ENCODE peak calls at places on chromosomes 11 and 22, in four cellular contexts. R, W, K and G are unnamed samples.

GRCh38 chr11:30774451-30774850 is 188.3 kb upstream of the MPPED2 start:
- DNase-seq in R (no peak), W (no peak), K (no peak), G (no peak)

GRCh38 chr11:63490551-63491239 is at the start of gene PLAAT5:
- DNase-seq in R (peak), W (peak), K (no peak), G (no peak)

GRCh38 chr11:65204646-65205601 is 23.2 kb downstream of the CAPN1 start:
- DNase-seq in R (peak), W (peak), K (peak), G (no peak)

GRCh38 chr11:116366980-116367640 is 405.7 kb downstream of the BUD13 start:
- DNase-seq in R (no peak), W (no peak), K (no peak), G (no peak)

GRCh38 chr22:37409557-37409956 is 17.7 kb downstream of the ELFN2 start:
- DNase-seq in R (no peak), W (no peak), K (peak), G (peak)

GRCh38 chr11:65014146-65014960 is at the start of gene ARL2:
- DNase-seq in R (no peak), W (peak), K (peak), G (no peak)

GRCh38 chr11:79421820-79422219 is 19.0 kb downstream of the TENM4 start:
- DNase-seq in R (no peak), W (no peak), K (no peak), G (no peak)

GRCh38 chr11:123570939-123571590 is 83.4 kb downstream of the SCN3B start:
- DNase-seq in R (no peak), W (no peak), K (no peak), G (no peak)

GRCh38 chr22:27197071-27197470 is 539.7 kb downstream of the MIAT start:
- DNase-seq in R (no peak), W (no peak), K (no peak), G (no peak)

GRCh38 chr22:38788016-38788415 is 5.9 kb downstream of the DNAL4 start:
- DNase-seq in R (peak), W (no peak), K (no peak), G (no peak)

GRCh38 chr11:62853279-62853965 is 14.0 kb upstream of the WDR74 start:
- DNase-seq in R (no peak), W (no peak), K (no peak), G (no peak)

GRCh38 chr22:41500303-41500702 is 31.4 kb downstream of the ACO2 start:
- DNase-seq in R (no peak), W (no peak), K (no peak), G (no peak)

GRCh38 chr11:120978701-120979100 is 45.2 kb upstream of the TBCEL start:
- DNase-seq in R (no peak), W (no peak), K (no peak), G (no peak)

GRCh38 chr22:19739911-19740449 is 16.6 kb downstream of the GP1BB start:
- DNase-seq in R (no peak), W (no peak), K (no peak), G (no peak)

GRCh38 chr22:17939579-17939978 is 84.8 kb downstream of the MICAL3 start:
- DNase-seq in R (no peak), W (no peak), K (no peak), G (no peak)

GRCh38 chr11:134244593-134244992 is 8.6 kb downstream of the THYN1 start:
- DNase-seq in R (no peak), W (no peak), K (no peak), G (no peak)

GRCh38 chr11:128508785-128509518 is 78.4 kb downstream of the ETS1 start:
- DNase-seq in R (no peak), W (no peak), K (no peak), G (no peak)

GRCh38 chr11:58133329-58134076 is 8.2 kb upstream of the OR9I1 start:
- DNase-seq in R (no peak), W (no peak), K (no peak), G (no peak)

GRCh38 chr11:128098840-128099239 is 488.5 kb downstream of the ETS1 start:
- DNase-seq in R (no peak), W (no peak), K (no peak), G (no peak)

GRCh38 chr11:69524291-69524882 is 42.9 kb downstream of the LINC01488 start:
- DNase-seq in R (no peak), W (no peak), K (no peak), G (no peak)

GRCh38 chr11:35234836-35235235 is 95.9 kb downstream of the CD44 start:
- DNase-seq in R (no peak), W (no peak), K (no peak), G (no peak)

GRCh38 chr11:84316866-84317560 is 1030.8 kb upstream of the CCDC90B start:
- DNase-seq in R (peak), W (no peak), K (no peak), G (no peak)

GRCh38 chr11:30938801-30939200 is 352.6 kb upstream of the MPPED2 start:
- DNase-seq in R (no peak), W (no peak), K (no peak), G (no peak)

GRCh38 chr11:64009234-64009633 is 23.0 kb downstream of the OTUB1 start:
- DNase-seq in R (no peak), W (no peak), K (no peak), G (no peak)

GRCh38 chr11:104602643-104603042 is 295.6 kb downstream of the CASP12 start:
- DNase-seq in R (no peak), W (no peak), K (no peak), G (no peak)

GRCh38 chr22:32998373-32998772 is 59.8 kb downstream of the SYN3 start:
- DNase-seq in R (no peak), W (no peak), K (no peak), G (no peak)

GRCh38 chr11:60938500-60938899 is 13.5 kb downstream of the SLC15A3 start:
- DNase-seq in R (no peak), W (no peak), K (peak), G (no peak)

GRCh38 chr11:6568191-6568918 is 35.1 kb downstream of the RRP8 start:
- DNase-seq in R (peak), W (no peak), K (peak), G (no peak)

GRCh38 chr22:49347376-49347775 is 480.3 kb downstream of the BRD1 start:
- DNase-seq in R (peak), W (no peak), K (no peak), G (no peak)

GRCh38 chr11:27216268-27217149 is 146.5 kb downstream of the CCDC34 start:
- DNase-seq in R (peak), W (no peak), K (peak), G (peak)